ENCODE peak calls at places on chromosomes 4 and X, in four cellular contexts. L is cardiac fibroblast, W is GM10248, D is foreskin fibroblast. X is an unnamed sample.
A peak's percentile ranks its signal among the peaks of the same experiment; 100 is the strongest.

GRCh38 chr4:82469776-82470345 is 39.5 kb downstream of the ENOPH1 start:
- DNase-seq in D (peak; percentile 75), L (peak; percentile 64), W (no peak), X (peak; percentile 71)

GRCh38 chr4:53688186-53688790 is 97.0 kb upstream of the LNX1 start:
- DNase-seq in D (peak; percentile 98), L (peak; percentile 97), W (peak; percentile 26), X (peak; percentile 99)

GRCh38 chrX:136781180-136781797 is 557 bp upstream of the ARHGEF6 start:
- DNase-seq in W (no peak), D (peak; percentile 56), L (peak; percentile 56), X (peak; percentile 25)

GRCh38 chrX:3145716-3146115 is 104.4 kb downstream of the ARSF start:
- DNase-seq in L (no peak), W (no peak), D (peak; percentile 45), X (no peak)

GRCh38 chrX:41405551-41405950 is 41.6 kb upstream of the NYX start:
- DNase-seq in L (no peak), D (no peak), W (no peak), X (no peak)

GRCh38 chrX:57821703-57822375 is 88.4 kb downstream of the ZXDA start:
- DNase-seq in D (peak; percentile 57), W (peak; percentile 23), L (peak; percentile 71), X (peak; percentile 47)

GRCh38 chr4:79540143-79540542 is 132.1 kb upstream of the GK2 start:
- DNase-seq in L (no peak), D (no peak), W (no peak), X (no peak)

GRCh38 chr4:152696764-152697250 is 17.0 kb upstream of the TMEM154 start:
- DNase-seq in L (peak; percentile 71), D (peak; percentile 24), W (peak; percentile 84), X (no peak)

GRCh38 chrX:16966745-16967144 is 20.3 kb downstream of the REPS2 start:
- DNase-seq in D (peak; percentile 32), L (peak; percentile 50), W (no peak), X (no peak)

GRCh38 chr4:155809835-155810234 is 51.0 kb downstream of the GUCY1B1 start:
- DNase-seq in L (peak; percentile 92), D (peak; percentile 88), W (peak; percentile 48), X (peak; percentile 83)

GRCh38 chrX:124045109-124045508 is 83.6 kb downstream of the STAG2 start:
- DNase-seq in L (no peak), W (no peak), D (peak; percentile 30), X (no peak)

GRCh38 chr4:127732623-127733199 is 2.5 kb downstream of the SLC25A31 start:
- DNase-seq in W (peak; percentile 56), L (peak; percentile 68), D (peak; percentile 63), X (peak; percentile 28)
- TF ChIP-seq CTCF in W (peak; percentile 30), L (peak; percentile 50), D (peak; percentile 48), X (peak; percentile 78)

DNA sequence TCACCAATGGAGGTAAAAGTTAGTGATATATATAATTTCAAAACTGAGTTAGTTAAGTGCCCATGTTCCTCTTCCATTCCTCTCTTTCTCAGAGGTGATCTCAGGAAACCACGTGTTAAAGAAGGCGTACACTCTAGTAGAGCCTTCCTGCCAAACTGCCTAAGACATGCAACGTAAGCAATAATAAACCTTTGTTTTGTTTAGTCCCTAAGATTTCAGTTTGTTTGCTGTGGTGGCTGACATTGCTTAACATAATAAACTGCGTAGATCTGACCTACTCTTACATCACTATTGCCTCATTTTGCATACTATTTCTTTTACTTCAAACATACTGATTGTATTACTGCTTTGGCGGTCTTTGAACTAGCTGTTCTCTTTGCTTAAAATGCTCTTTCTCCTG is 99.2 kb downstream of the JADE1 start:
- DNase-seq in L (no peak), W (no peak), D (no peak), X (no peak)
- TF ChIP-seq CTCF in L (no peak), W (no peak), D (no peak), X (no peak)

DNA sequence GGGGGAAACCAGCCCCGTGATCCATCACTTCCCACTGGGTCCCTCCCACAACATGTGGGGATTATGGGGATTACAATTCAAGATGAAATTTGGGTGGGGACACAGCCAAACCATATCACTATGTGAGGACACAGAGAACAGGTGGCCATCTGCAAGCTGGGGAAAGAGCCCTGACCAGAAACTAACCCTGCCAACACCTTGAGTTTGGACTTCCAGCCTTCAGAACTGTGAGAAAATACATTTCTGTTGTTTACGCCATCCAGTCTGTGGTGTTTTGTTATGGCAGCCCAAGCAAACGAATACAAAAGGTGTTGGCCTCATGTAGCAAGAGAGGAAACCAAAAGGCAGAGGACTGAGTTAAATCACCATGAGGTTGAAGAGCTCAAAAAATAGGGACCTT is 169.9 kb upstream of the TENM3 start:
- DNase-seq in D (no peak), L (no peak), W (no peak), X (no peak)
- TF ChIP-seq CTCF in D (no peak), L (no peak), W (no peak), X (no peak)

DNA sequence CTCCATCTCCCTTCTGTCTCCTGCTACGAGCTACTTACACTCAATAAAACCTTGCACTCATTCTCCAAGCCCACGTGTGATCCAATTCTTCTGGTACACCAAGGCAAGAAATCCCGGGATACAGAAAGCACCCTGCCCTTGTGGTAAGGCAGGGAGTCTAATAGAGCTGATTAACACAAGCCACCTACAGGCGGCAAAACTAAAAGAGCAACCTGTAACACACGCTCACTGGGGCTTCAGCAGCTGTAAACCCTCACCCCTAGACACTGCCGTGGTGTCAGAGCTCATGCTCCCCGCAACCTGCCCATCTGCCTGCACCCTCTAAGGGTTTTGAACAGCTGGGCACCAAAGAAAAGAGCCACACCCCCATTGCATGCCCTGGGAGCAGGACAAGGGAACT is 755.4 kb upstream of the HTR2C start:
- DNase-seq in L (no peak), D (no peak), W (no peak), X (no peak)
- TF ChIP-seq CTCF in L (no peak), D (no peak), W (no peak), X (no peak)

X was measured in HFFc6.